ENCODE peak calls at places on chromosomes 13 and 19, in nine cellular contexts. C is NCI-H526 treated with DMSO at 0.1 percent for 48 hours, Z is NCI-H748 treated with DMSO at 0.1 percent for 48 hours, I is ecto neural progenitor cell, B is C1 segment of cervical spinal cord, D is tibial artery, R is GM12865, X is stomach, M is tibial nerve. Y is an unnamed sample.

GRCh38 chr19:10501971-10502523 is 1.1 kb downstream of the KEAP1 start:
- DNase-seq in C (no peak), Z (peak; percentile 9), I (peak; percentile 71), B (peak; percentile 83), D (peak; percentile 90), R (peak; percentile 78), X (peak; percentile 98), M (peak; percentile 55), Y (peak; percentile 90)

GRCh38 chr19:623974-624373 is 9.4 kb downstream of the POLRMT start:
- DNase-seq in C (no peak), Z (no peak), I (no peak), B (no peak), D (no peak), R (no peak), X (no peak), M (peak; percentile 79), Y (no peak)

GRCh38 chr19:34661357-34661756 is 15.6 kb downstream of the SCGB2B2 start:
- DNase-seq in C (no peak), Z (no peak), I (no peak), B (no peak), D (no peak), R (no peak), X (peak; percentile 45), M (no peak), Y (no peak)

GRCh38 chr19:13633109-13633508 is 126.8 kb upstream of the CACNA1A start:
- DNase-seq in C (peak; percentile 49), Z (peak; percentile 94), I (no peak), B (no peak), D (no peak), R (no peak), X (peak; percentile 56), M (no peak), Y (no peak)

GRCh38 chr13:57630661-57631606 is 610 bp upstream of the PCDH17 start:
- DNase-seq in C (no peak), Z (peak; percentile 74), I (peak; percentile 60), B (peak; percentile 54), D (no peak), R (no peak), X (no peak), M (no peak), Y (no peak)

GRCh38 chr19:12636631-12637030 is 25.9 kb downstream of the ZNF791 start:
- DNase-seq in C (no peak), Z (no peak), I (no peak), B (no peak), D (no peak), R (no peak), X (no peak), M (no peak), Y (no peak)

GRCh38 chr19:6014551-6015135 is 36.7 kb upstream of the RANBP3 start:
- DNase-seq in C (no peak), Z (no peak), I (no peak), B (no peak), D (no peak), R (no peak), X (no peak), M (no peak), Y (peak; percentile 26)

GRCh38 chr19:11576186-11576585 is 1.3 kb downstream of the ACP5 start:
- DNase-seq in C (no peak), Z (no peak), I (no peak), B (no peak), D (no peak), R (no peak), X (no peak), M (no peak), Y (no peak)

GRCh38 chr19:45769821-45770191 is 754 bp upstream of the SIX5 start:
- DNase-seq in C (peak; percentile 58), Z (no peak), I (no peak), B (no peak), D (peak; percentile 83), R (peak; percentile 72), X (peak; percentile 49), M (no peak), Y (peak; percentile 88)

GRCh38 chr13:110637747-110638146 is 22.4 kb downstream of the NAXD start:
- DNase-seq in C (no peak), Z (no peak), I (peak; percentile 30), B (no peak), D (no peak), R (no peak), X (no peak), M (no peak), Y (no peak)

GRCh38 chr13:21637296-21637695 is 33.3 kb upstream of the MICU2 start:
- DNase-seq in C (no peak), Z (peak; percentile 67), I (no peak), B (no peak), D (no peak), R (peak; percentile 50), X (peak; percentile 82), M (no peak), Y (no peak)

GRCh38 chr19:49441210-49441959 is at the start of gene SLC17A7:
- DNase-seq in C (no peak), Z (peak; percentile 50), I (peak; percentile 85), B (no peak), D (peak; percentile 82), R (peak; percentile 34), X (no peak), M (peak; percentile 67), Y (peak; percentile 86)

GRCh38 chr19:38647966-38648788 is 728 bp downstream of the ACTN4 start:
- DNase-seq in C (no peak), Z (no peak), I (peak; percentile 61), B (no peak), D (no peak), R (no peak), X (no peak), M (no peak), Y (no peak)

GRCh38 chr13:91264484-91264883 is 83.0 kb upstream of the MIR17HG start:
- DNase-seq in C (no peak), Z (no peak), I (no peak), B (no peak), D (no peak), R (no peak), X (no peak), M (no peak), Y (no peak)

GRCh38 chr19:49343127-49343526 is 7.9 kb downstream of the CD37 start:
- DNase-seq in C (no peak), Z (no peak), I (no peak), B (no peak), D (peak; percentile 49), R (peak; percentile 50), X (no peak), M (no peak), Y (peak; percentile 52)

GRCh38 chr13:39254606-39255005 is 216.3 kb downstream of the NHLRC3 start:
- DNase-seq in C (no peak), Z (peak; percentile 51), I (no peak), B (no peak), D (no peak), R (no peak), X (no peak), M (no peak), Y (no peak)

GRCh38 chr19:10408511-10409291 is 5.4 kb upstream of the CDC37 start:
- DNase-seq in C (no peak), Z (no peak), I (no peak), B (peak; percentile 45), D (no peak), R (peak; percentile 62), X (no peak), M (no peak), Y (no peak)

GRCh38 chr19:54470991-54471782 is 1.9 kb downstream of the CDC42EP5 start:
- DNase-seq in C (no peak), Z (no peak), I (no peak), B (peak; percentile 43), D (peak; percentile 67), R (no peak), X (peak; percentile 62), M (peak; percentile 42), Y (peak; percentile 78)

GRCh38 chr13:86960876-86961275 is 710.3 kb upstream of the SLITRK5 start:
- DNase-seq in C (no peak), Z (no peak), I (no peak), B (no peak), D (no peak), R (no peak), X (no peak), M (no peak), Y (no peak)

GRCh38 chr13:112977091-112977490 is 8.1 kb downstream of the MCF2L start:
- DNase-seq in C (no peak), Z (no peak), I (no peak), B (no peak), D (no peak), R (no peak), X (no peak), M (no peak), Y (no peak)